ENCODE peak calls at places on chromosomes 4 and X, in ten cellular contexts. I is H1, C is A549, X is K562, K is WTC11, B is HCT116, O is GM12878, J is HepG2, G is SK-N-SH, L is NB4. U is an unnamed sample.
A peak's percentile ranks its signal among the peaks of the same experiment; 100 is the strongest.

GRCh38 chr4:142331132-142331531 is 515.0 kb downstream of the INPP4B start:
- DNase-seq in I (no peak), C (no peak), O (no peak), L (no peak), K (no peak), B (no peak), G (no peak), X (no peak), J (no peak), U (no peak)

GRCh38 chrX:40083120-40083978 is 14.4 kb downstream of the BCOR start:
- DNase-seq in G (no peak), X (peak; percentile 60), J (no peak), B (no peak), K (no peak), C (no peak), O (no peak), I (peak; percentile 57), L (peak; percentile 82), U (no peak)

GRCh38 chr4:27787195-27787594 is 926.6 kb downstream of the STIM2 start:
- DNase-seq in B (peak; percentile 6), L (no peak), C (no peak), J (no peak), I (no peak), O (no peak), G (no peak), X (no peak), K (no peak), U (no peak)

GRCh38 chrX:38699603-38700110 is 101.6 kb upstream of the MID1IP1 start:
- DNase-seq in O (no peak), B (no peak), C (no peak), L (no peak), I (no peak), X (no peak), J (no peak), G (no peak), K (no peak), U (no peak)

GRCh38 chr4:180394307-180394706 is 1848.9 kb upstream of the TENM3 start:
- DNase-seq in L (no peak), X (no peak), J (no peak), K (no peak), O (no peak), I (no peak), B (no peak), G (no peak), C (no peak), U (no peak)

GRCh38 chrX:13778916-13779315 is 38.0 kb downstream of the GPM6B start:
- DNase-seq in I (no peak), K (no peak), B (no peak), X (no peak), L (peak; percentile 25), G (no peak), C (no peak), J (no peak), O (no peak), U (peak; percentile 68)

GRCh38 chrX:118593407-118593806 is 97.8 kb downstream of the DOCK11 start:
- DNase-seq in C (no peak), L (peak; percentile 19), K (no peak), J (no peak), O (no peak), G (no peak), B (no peak), I (no peak), X (no peak), U (no peak)

GRCh38 chr4:67581913-67582312 is 23.4 kb downstream of the STAP1 start:
- DNase-seq in K (no peak), I (no peak), J (no peak), L (no peak), X (no peak), O (no peak), G (no peak), B (no peak), C (no peak), U (no peak)

GRCh38 chr4:183118585-183118984 is 19.5 kb downstream of the WWC2 start:
- DNase-seq in I (no peak), C (no peak), G (no peak), O (no peak), B (no peak), L (no peak), J (no peak), X (no peak), K (no peak), U (peak; percentile 73)

GRCh38 chr4:53026233-53026632 is 164.1 kb downstream of the RASL11B start:
- DNase-seq in K (no peak), C (no peak), I (no peak), X (no peak), O (no peak), L (no peak), J (no peak), B (no peak), G (peak; percentile 49), U (no peak)

GRCh38 chr4:5719329-5720055 is 8.5 kb downstream of the EVC start:
- DNase-seq in X (no peak), K (no peak), O (no peak), G (no peak), L (no peak), I (no peak), B (no peak), J (no peak), C (no peak), U (peak; percentile 21)

GRCh38 chr4:81471361-81472248 is at the start of gene RASGEF1B:
- DNase-seq in K (peak; percentile 67), X (peak; percentile 98), J (peak; percentile 32), B (no peak), L (peak; percentile 91), O (peak; percentile 16), G (peak; percentile 79), I (peak; percentile 82), C (peak; percentile 16), U (peak; percentile 77)

GRCh38 chrX:150216716-150217115 is 146.4 kb upstream of the MAMLD1 start:
- DNase-seq in I (no peak), L (no peak), J (no peak), B (no peak), C (no peak), O (no peak), G (no peak), X (no peak), K (no peak), U (no peak)

GRCh38 chrX:150213481-150214030 is 149.6 kb upstream of the MAMLD1 start:
- DNase-seq in I (no peak), O (no peak), C (no peak), G (no peak), J (no peak), K (no peak), B (no peak), L (no peak), X (no peak), U (peak; percentile 55)

GRCh38 chrX:150207733-150208132 is 155.4 kb upstream of the MAMLD1 start:
- DNase-seq in X (no peak), J (no peak), C (no peak), I (no peak), G (no peak), K (no peak), B (no peak), O (no peak), L (no peak), U (no peak)

GRCh38 chrX:150212672-150213480 is 150.2 kb upstream of the MAMLD1 start:
- DNase-seq in L (no peak), X (no peak), K (no peak), J (no peak), C (no peak), O (no peak), I (no peak), B (no peak), G (no peak), U (no peak)

GRCh38 chrX:150211988-150212387 is 151.1 kb upstream of the MAMLD1 start:
- DNase-seq in G (no peak), I (no peak), J (no peak), C (no peak), B (no peak), L (no peak), K (no peak), X (no peak), O (no peak), U (no peak)
- TF ChIP-seq MAX in G (no peak), I (no peak), J (no peak), C (no peak), B (no peak), L (no peak), K (no peak), X (no peak), O (no peak), U (no peak)

DNA sequence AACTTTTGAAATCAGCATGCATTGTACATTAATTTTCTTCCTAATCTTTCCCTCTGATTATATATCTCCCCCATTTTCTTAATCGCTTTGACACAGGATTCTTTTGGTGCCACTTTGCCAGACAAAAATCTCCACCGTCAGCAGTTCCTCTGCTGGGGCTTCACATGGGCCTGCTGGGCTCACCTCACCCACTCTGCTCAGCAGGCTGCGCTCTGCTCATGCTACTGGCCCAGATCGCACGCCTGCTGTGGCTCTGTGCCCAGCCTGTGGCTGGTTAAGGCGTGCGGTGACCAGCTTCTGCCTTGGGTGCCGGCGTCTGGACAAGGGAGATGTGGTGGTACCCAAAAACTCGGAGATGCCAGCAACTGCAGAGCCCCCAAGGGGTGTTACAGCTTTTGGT is 31.1 kb downstream of the UCHL1 start:
- DNase-seq in J (no peak), X (no peak), I (no peak), O (no peak), G (no peak), B (no peak), C (no peak), K (no peak), L (no peak), U (no peak)
- TF ChIP-seq MAX in J (no peak), X (no peak), I (no peak), O (no peak), G (no peak), B (no peak), C (no peak), K (no peak), L (no peak), U (no peak)

DNA sequence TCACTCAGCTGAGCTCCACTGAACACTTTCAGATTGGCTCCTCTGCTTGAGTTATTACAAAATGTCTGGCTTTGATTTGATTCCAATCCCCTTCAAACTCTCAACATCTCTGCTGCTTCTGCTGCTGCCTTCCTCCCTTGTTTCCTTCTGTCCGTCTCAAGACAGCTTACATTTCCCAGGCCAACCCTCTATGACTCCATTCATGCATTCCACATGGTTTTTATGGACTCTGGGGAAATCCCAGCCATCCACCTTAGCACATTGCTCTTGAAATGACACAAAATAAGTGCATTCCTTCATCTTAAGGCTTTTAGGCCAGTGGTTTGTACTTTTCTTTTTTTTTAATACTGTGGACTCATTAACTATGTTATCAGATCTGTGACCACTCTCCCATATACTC is 68.5 kb upstream of the TMEM164 start:
- DNase-seq in J (no peak), G (no peak), C (no peak), I (no peak), K (no peak), B (no peak), L (no peak), X (no peak), O (no peak), U (no peak)
- TF ChIP-seq MAX in J (no peak), G (no peak), C (no peak), I (no peak), K (no peak), B (no peak), L (no peak), X (no peak), O (no peak), U (no peak)

DNA sequence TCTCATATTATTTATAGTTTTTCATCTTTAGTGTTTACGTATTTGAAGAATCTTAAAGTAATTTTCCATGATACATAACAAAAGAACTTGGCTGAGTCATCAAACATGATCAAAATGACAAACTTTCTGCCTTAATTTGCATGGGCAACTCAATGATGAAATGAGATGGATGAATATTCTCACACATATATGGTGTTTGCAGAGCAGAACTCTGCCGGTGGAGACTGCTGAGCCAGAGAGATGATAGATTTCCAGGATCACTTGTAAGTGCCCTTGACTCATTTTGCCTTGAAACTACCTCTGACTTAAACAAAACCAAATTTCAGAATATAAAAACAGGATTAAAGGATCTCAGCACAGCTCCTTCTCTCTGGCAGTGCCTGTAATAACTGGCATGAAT is 38.2 kb downstream of the TRPC3 start:
- DNase-seq in J (no peak), X (no peak), L (no peak), G (no peak), K (no peak), C (no peak), I (no peak), B (no peak), O (no peak), U (no peak)
- TF ChIP-seq MAX in J (no peak), X (no peak), L (no peak), G (no peak), K (no peak), C (no peak), I (no peak), B (no peak), O (no peak), U (no peak)